ENCODE peak calls at places on chromosomes 12 and 14, in five cellular contexts. G is GM12878, H is SK-N-SH, D is K562, U is H1. E is an unnamed sample.

GRCh38 chr14:82724296-82724695 is 1190.6 kb upstream of the SEL1L start:
- DNase-seq in G (no peak), H (no peak), D (no peak), U (no peak), E (no peak)

GRCh38 chr12:48380596-48380995 is 29.9 kb upstream of the ZNF641 start:
- DNase-seq in G (no peak), H (no peak), D (no peak), U (no peak), E (no peak)

GRCh38 chr12:75909714-75910451 is 121.7 kb downstream of the PHLDA1 start:
- DNase-seq in G (no peak), H (no peak), D (no peak), U (no peak), E (no peak)

GRCh38 chr12:26226629-26227375 is 31.4 kb downstream of the SSPN start:
- DNase-seq in G (no peak), H (peak; percentile 73), D (no peak), U (peak; percentile 68), E (peak; percentile 3)

GRCh38 chr14:29311983-29312382 is 545.4 kb downstream of the FOXG1 start:
- DNase-seq in G (no peak), H (no peak), D (no peak), U (no peak), E (no peak)

GRCh38 chr12:121080909-121081308 is 41.9 kb upstream of the OASL start:
- DNase-seq in G (no peak), H (no peak), D (no peak), U (no peak), E (no peak)

GRCh38 chr14:32697704-32698103 is 241.0 kb upstream of the NPAS3 start:
- DNase-seq in G (no peak), H (no peak), D (no peak), U (no peak), E (no peak)

GRCh38 chr12:24664151-24664550 is 284.8 kb downstream of the BCAT1 start:
- DNase-seq in G (no peak), H (no peak), D (no peak), U (no peak), E (no peak)

GRCh38 chr12:106780010-106780625 is 5.6 kb downstream of the RIC8B start:
- DNase-seq in G (no peak), H (peak; percentile 42), D (peak; percentile 71), U (no peak), E (no peak)

GRCh38 chr14:76768201-76768656 is 7.0 kb downstream of the VASH1 start:
- DNase-seq in G (peak; percentile 47), H (peak; percentile 76), D (peak; percentile 75), U (peak; percentile 71), E (peak; percentile 84)

GRCh38 chr12:12404297-12404696 is 47.4 kb downstream of the BORCS5 start:
- DNase-seq in G (no peak), H (no peak), D (no peak), U (no peak), E (no peak)

GRCh38 chr12:88111074-88111652 is 30.7 kb downstream of the CEP290 start:
- DNase-seq in G (peak; percentile 2), H (peak; percentile 25), D (no peak), U (no peak), E (no peak)

GRCh38 chr14:75088566-75089373 is 19.3 kb downstream of the ZC2HC1C start:
- DNase-seq in G (no peak), H (peak; percentile 66), D (peak; percentile 40), U (peak; percentile 67), E (peak; percentile 34)

GRCh38 chr12:79725987-79726386 is 35.2 kb upstream of the PAWR start:
- DNase-seq in G (no peak), H (no peak), D (no peak), U (no peak), E (no peak)

GRCh38 chr12:45435945-45436710 is 220.2 kb downstream of the ANO6 start:
- DNase-seq in G (no peak), H (no peak), D (no peak), U (no peak), E (peak; percentile 38)

GRCh38 chr12:122003646-122004611 is 17.8 kb upstream of the BCL7A start:
- DNase-seq in G (no peak), H (no peak), D (peak; percentile 36), U (no peak), E (no peak)

GRCh38 chr12:112408621-112409020 is 784 bp downstream of the RPL6 start:
- DNase-seq in G (no peak), H (no peak), D (peak; percentile 34), U (no peak), E (no peak)

GRCh38 chr14:77133718-77134338 is 7.8 kb downstream of the ZDHHC22 start:
- DNase-seq in G (no peak), H (no peak), D (peak; percentile 62), U (peak; percentile 84), E (peak; percentile 41)

GRCh38 chr12:95738024-95738611 is 52.4 kb downstream of the NTN4 start:
- DNase-seq in G (no peak), H (no peak), D (no peak), U (no peak), E (no peak)

GRCh38 chr12:95740751-95741150 is 49.8 kb downstream of the NTN4 start:
- DNase-seq in G (no peak), H (no peak), D (no peak), U (no peak), E (no peak)

GRCh38 chr12:95742586-95742985 is 48.0 kb downstream of the NTN4 start:
- DNase-seq in G (no peak), H (no peak), D (no peak), U (no peak), E (no peak)

GRCh38 chr12:95739561-95740313 is 50.8 kb downstream of the NTN4 start:
- DNase-seq in G (no peak), H (no peak), D (no peak), U (no peak), E (no peak)

GRCh38 chr12:95741635-95742034 is 48.9 kb downstream of the NTN4 start:
- DNase-seq in G (no peak), H (no peak), D (no peak), U (no peak), E (no peak)
- TF ChIP-seq GABPA in G (no peak), H (no peak), D (no peak), U (no peak), E (no peak)

DNA sequence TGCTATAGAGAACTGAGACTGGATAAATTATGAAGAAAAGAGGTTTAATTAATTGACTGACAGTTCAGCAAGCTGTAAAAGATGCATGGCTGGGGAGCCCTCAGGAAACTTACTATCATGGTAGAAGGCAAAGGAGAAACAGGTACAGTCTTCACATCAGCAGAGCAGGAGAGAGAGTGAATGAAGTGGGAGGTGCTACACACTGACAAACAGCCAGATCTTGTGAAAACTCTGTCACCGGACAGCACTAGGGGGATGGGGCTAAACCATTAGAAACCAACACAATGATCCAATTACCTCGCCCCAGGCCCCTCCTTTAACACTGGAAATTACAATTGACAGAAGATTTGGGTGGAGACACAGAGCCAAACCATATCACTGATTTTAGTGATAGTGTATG is 682.4 kb downstream of the SLC16A7 start:
- DNase-seq in G (no peak), H (no peak), D (no peak), U (no peak), E (no peak)
- TF ChIP-seq CTCF in G (no peak), H (no peak), D (no peak), U (no peak), E (no peak)

DNA sequence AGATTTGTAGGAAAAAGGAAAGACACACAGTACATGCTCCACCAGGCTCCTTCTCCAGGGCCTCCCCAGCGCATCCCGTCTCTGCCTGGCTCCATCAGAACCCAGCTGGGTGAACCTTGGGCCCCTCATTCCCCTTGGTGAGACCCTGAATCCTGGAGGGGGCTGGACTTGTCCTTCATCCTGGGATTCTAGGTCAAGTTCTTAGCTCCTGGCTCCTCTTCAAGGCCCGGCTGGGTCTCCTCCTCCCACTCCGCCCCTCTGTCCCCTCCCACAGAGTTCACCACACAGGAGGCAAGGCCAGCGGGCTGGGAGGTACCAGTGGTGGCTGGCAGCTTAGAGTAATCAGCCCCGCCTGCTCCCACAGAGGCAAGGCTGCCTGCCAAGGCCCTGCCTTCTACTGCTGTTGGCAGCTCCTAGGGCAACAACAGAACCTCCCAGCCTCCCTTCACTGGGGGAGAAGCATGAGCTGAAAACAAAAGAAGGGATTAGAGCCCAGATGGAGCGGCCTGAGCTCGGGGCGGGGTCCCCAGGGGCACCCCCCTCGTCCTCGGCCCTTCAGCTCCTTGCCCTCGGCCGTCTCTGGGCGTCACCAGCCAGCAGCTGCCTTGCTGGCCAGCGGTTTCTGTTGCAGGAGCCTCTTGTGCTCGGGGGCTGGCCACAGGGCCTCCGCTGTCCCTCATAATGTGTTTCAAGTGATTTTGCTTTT is 49.4 kb downstream of the PSMA6 start:
- DNase-seq in G (no peak), H (peak; percentile 73), D (no peak), U (no peak), E (peak; percentile 90)
- H3K4me3 ChIP-seq in G (no peak overlapping the region), H (no peak overlapping the region), D (no peak overlapping the region), U (no peak overlapping the region), E (no peak overlapping the region)

GRCh38 chr14:22849212-22849819 is 12.9 kb downstream of the MMP14 start:
- DNase-seq in G (no peak), H (peak; percentile 56), D (no peak), U (no peak), E (no peak)
- TF ChIP-seq GABPA in G (no peak), H (no peak), D (no peak), U (no peak), E (no peak)

DNA sequence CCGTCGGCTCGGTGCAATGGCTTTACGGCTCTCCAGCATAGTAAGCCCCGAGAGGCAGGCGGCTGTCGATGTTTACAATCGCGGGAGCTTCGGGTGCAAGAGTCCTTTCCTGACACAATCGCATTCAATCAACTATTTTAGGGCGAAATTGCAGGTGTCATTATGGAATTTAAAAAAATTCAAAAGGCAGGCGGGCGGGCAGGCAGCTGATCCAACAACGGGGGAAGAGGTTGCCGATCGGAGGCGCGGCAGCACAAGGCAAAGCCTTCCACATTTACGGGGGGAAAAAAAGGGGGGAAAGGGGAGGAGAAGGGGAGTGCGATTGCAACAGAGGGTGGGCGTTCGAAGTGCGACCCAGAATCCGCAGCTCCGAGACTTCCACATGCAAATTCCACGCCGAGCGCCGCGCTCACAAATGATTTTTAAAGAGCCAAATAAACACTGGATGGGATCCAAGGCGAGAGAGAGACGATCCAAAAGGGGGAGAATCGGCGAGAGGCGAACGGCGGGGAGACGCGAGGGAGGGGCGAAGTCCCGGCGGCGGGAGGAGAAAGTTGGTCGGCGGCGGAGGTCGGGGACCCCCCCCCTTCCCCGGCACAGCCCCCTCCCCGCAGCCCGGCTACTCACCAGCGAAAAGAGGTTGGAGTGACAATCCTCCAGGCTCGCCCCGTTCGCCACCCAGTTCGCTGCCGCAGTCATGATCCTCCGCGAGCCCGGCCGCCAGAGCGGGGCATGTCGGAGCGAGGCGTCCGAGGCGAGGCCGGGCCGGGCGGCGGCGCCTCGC is 868 bp downstream of the MED13L start:
- DNase-seq in G (no peak), H (peak; percentile 81), D (peak; percentile 61), U (peak; percentile 66), E (no peak)
- TF ChIP-seq CTCF in G (no peak), H (peak; percentile 24), D (peak; percentile 1), U (no peak), E (no peak)

GRCh38 chr12:27555316-27555715 is 31.3 kb downstream of the PPFIBP1 start:
- DNase-seq in G (no peak), H (no peak), D (no peak), U (no peak), E (no peak)
- H3K4me3 ChIP-seq in G (no peak overlapping the region), H (no peak overlapping the region), D (no peak overlapping the region), U (no peak overlapping the region), E (no peak overlapping the region)

GRCh38 chr14:88829188-88829587 is 4.7 kb downstream of the TTC8 start:
- DNase-seq in G (no peak), H (no peak), D (no peak), U (no peak), E (peak; percentile 11)
- TF ChIP-seq GABPA in G (no peak), H (no peak), D (no peak), U (no peak), E (no peak)

E was measured in HL-60.